ENCODE peak calls at places on chromosomes 6 and 20, in ten cellular contexts. E is occipital lobe; W is GM13976; Y is activated naive CD4-positive, alpha-beta T cell treated with Interleukin-2 at 50 U/mL for 16 hours; B is stimulated activated CD4-positive, alpha-beta T cell treated with anti-CD3 and anti-CD28 coated beads, Interleukin-12 subunit alpha, Interleukin-12 subunit beta, amount 100 ng/mL, for 48 hours; F is T-cell; A is HL-60; X is left lung; G is A172; V is uterus. R is an unnamed sample.

GRCh38 chr20:41386502-41387427 is 20.1 kb upstream of the EMILIN3 start:
- DNase-seq in A (no peak), X (no peak), V (no peak), F (no peak), G (no peak), W (no peak), B (no peak), Y (no peak), E (no peak), R (no peak)

GRCh38 chr6:35796236-35796635 is 887 bp downstream of the CLPS start:
- DNase-seq in X (no peak), G (no peak), W (peak; percentile 22), B (no peak), E (no peak), A (no peak), V (no peak), Y (no peak), F (no peak), R (no peak)

GRCh38 chr20:14522595-14522994 is 185.2 kb upstream of the FLRT3 start:
- DNase-seq in Y (no peak), X (no peak), E (no peak), W (no peak), A (no peak), F (no peak), G (no peak), B (no peak), V (no peak), R (no peak)

GRCh38 chr6:131761061-131761761 is 46.6 kb upstream of the ENPP1 start:
- DNase-seq in V (no peak), X (no peak), A (no peak), W (no peak), Y (no peak), B (no peak), G (peak; percentile 23), E (no peak), F (no peak), R (no peak)

GRCh38 chr20:50646483-50646996 is 44.8 kb downstream of the RIPOR3 start:
- DNase-seq in E (no peak), B (no peak), A (no peak), V (no peak), F (no peak), X (no peak), G (no peak), W (no peak), Y (no peak), R (no peak)

GRCh38 chr20:4607287-4607713 is 114.4 kb upstream of the PRND start:
- DNase-seq in B (peak; percentile 28), E (no peak), A (peak; percentile 59), Y (peak; percentile 57), F (peak; percentile 64), W (peak; percentile 72), G (peak; percentile 70), X (no peak), V (peak; percentile 62), R (peak; percentile 31)

GRCh38 chr6:89023591-89024441 is 56.7 kb upstream of the PNRC1 start:
- DNase-seq in E (no peak), W (no peak), X (no peak), V (no peak), A (no peak), Y (no peak), G (peak; percentile 5), B (no peak), F (no peak), R (no peak)

GRCh38 chr20:61725966-61726365 is 339.7 kb downstream of the TAF4 start:
- DNase-seq in Y (no peak), F (no peak), X (no peak), A (no peak), B (no peak), E (no peak), W (no peak), G (no peak), V (no peak), R (no peak)

GRCh38 chr20:33673411-33674293 is 576 bp downstream of the NECAB3 start:
- DNase-seq in V (no peak), F (no peak), G (peak; percentile 55), Y (no peak), E (no peak), X (no peak), W (no peak), B (no peak), A (no peak), R (no peak)

GRCh38 chr6:71289039-71289801 is 609 bp downstream of the OGFRL1 start:
- DNase-seq in A (peak; percentile 16), G (peak; percentile 4), Y (peak; percentile 18), F (peak; percentile 26), X (peak; percentile 46), B (no peak), W (no peak), V (no peak), E (no peak), R (peak; percentile 20)

GRCh38 chr20:57849126-57849867 is 139.5 kb upstream of the PMEPA1 start:
- DNase-seq in Y (no peak), F (no peak), X (no peak), B (no peak), G (no peak), V (no peak), W (no peak), E (no peak), A (no peak), R (no peak)

GRCh38 chr6:17863971-17864754 is 123.3 kb downstream of the KIF13A start:
- DNase-seq in V (no peak), X (no peak), B (no peak), Y (no peak), G (peak; percentile 75), F (no peak), E (no peak), W (no peak), A (no peak), R (no peak)

GRCh38 chr20:46131396-46131795 is 13.3 kb downstream of the CD40 start:
- DNase-seq in X (no peak), Y (no peak), G (no peak), V (no peak), A (no peak), B (no peak), W (no peak), F (no peak), E (no peak), R (no peak)

GRCh38 chr6:109001554-109001953 is 93.1 kb downstream of the SESN1 start:
- DNase-seq in X (no peak), A (no peak), G (no peak), B (no peak), E (no peak), V (no peak), F (no peak), W (no peak), Y (no peak), R (no peak)

GRCh38 chr6:110524305-110524704 is 47.9 kb upstream of the SLC22A16 start:
- DNase-seq in F (no peak), B (no peak), Y (no peak), A (no peak), V (no peak), G (no peak), W (no peak), E (no peak), X (no peak), R (no peak)

GRCh38 chr20:35326021-35326731 is 34.0 kb upstream of the FAM83C start:
- DNase-seq in F (no peak), A (no peak), Y (no peak), X (no peak), G (no peak), E (no peak), W (no peak), B (no peak), V (no peak), R (no peak)

GRCh38 chr6:47264775-47265184 is 44.9 kb downstream of the TNFRSF21 start:
- DNase-seq in G (no peak), E (no peak), X (no peak), F (no peak), W (no peak), B (no peak), A (no peak), V (no peak), Y (no peak), R (no peak)

GRCh38 chr6:113630365-113630737 is 226.8 kb upstream of the MARCKS start:
- DNase-seq in Y (no peak), E (no peak), G (no peak), V (no peak), W (no peak), B (no peak), X (no peak), A (no peak), F (no peak), R (peak; percentile 49)

GRCh38 chr20:16018881-16019280 is 554.4 kb downstream of the KIF16B start:
- DNase-seq in B (no peak), X (no peak), A (no peak), E (no peak), Y (no peak), F (no peak), G (peak; percentile 7), W (no peak), V (no peak), R (no peak)

GRCh38 chr20:10469599-10469998 is 34.5 kb downstream of the SLX4IP start:
- DNase-seq in E (no peak), F (no peak), Y (no peak), W (no peak), A (peak; percentile 78), B (no peak), V (peak; percentile 73), G (peak; percentile 67), X (peak; percentile 42), R (peak; percentile 76)

GRCh38 chr6:6694368-6694780 is 105.9 kb downstream of the LY86 start:
- DNase-seq in Y (no peak), W (no peak), X (peak; percentile 61), B (no peak), G (no peak), E (no peak), A (peak; percentile 68), F (no peak), V (no peak), R (no peak)

GRCh38 chr20:62624325-62624690 is 18.0 kb upstream of the SLCO4A1 start:
- DNase-seq in A (no peak), Y (no peak), F (no peak), B (no peak), W (peak; percentile 81), V (no peak), G (no peak), X (no peak), E (no peak), R (no peak)

GRCh38 chr20:33401922-33402369 is 627 bp upstream of the CDK5RAP1 start:
- DNase-seq in F (no peak), G (no peak), W (no peak), B (no peak), A (peak; percentile 23), Y (no peak), X (no peak), V (no peak), E (no peak), R (no peak)

GRCh38 chr6:116996842-116997241 is 119.8 kb downstream of the RFX6 start:
- DNase-seq in G (no peak), A (no peak), W (no peak), X (no peak), F (no peak), V (no peak), Y (no peak), E (no peak), B (no peak), R (no peak)

GRCh38 chr6:43509984-43510826 is at the start of gene LRRC73:
- DNase-seq in V (peak; percentile 79), E (peak; percentile 71), W (peak; percentile 89), B (peak; percentile 33), F (peak; percentile 78), A (peak; percentile 56), Y (peak; percentile 84), X (peak; percentile 90), G (peak; percentile 48), R (no peak)

GRCh38 chr6:145155873-145156782 is 579.2 kb downstream of the EPM2A start:
- DNase-seq in V (no peak), G (no peak), X (no peak), F (no peak), W (no peak), B (no peak), E (peak; percentile 1), A (no peak), Y (no peak), R (no peak)

GRCh38 chr6:82875573-82876185 is 190.0 kb downstream of the UBE3D start:
- DNase-seq in X (no peak), B (no peak), V (no peak), E (no peak), W (no peak), A (no peak), Y (no peak), G (peak; percentile 88), F (no peak), R (no peak)

GRCh38 chr6:17035257-17035757 is 66.5 kb upstream of the STMND1 start:
- DNase-seq in W (no peak), G (no peak), X (no peak), Y (no peak), F (no peak), E (no peak), A (no peak), V (no peak), B (no peak), R (no peak)